ENCODE peak calls at places on chromosomes 6 and 20, in four cellular contexts. R is CD4-positive, alpha-beta T cell; W is epithelial cell of esophagus; K is breast epithelium. J is an unnamed sample.

GRCh38 chr6:81792826-81793225 is 40.3 kb upstream of the TENT5A start:
- DNase-seq in R (no peak), W (no peak), K (no peak), J (no peak)

GRCh38 chr20:35248641-35249475 is 22.4 kb downstream of the MMP24 start:
- DNase-seq in W (no peak), K (no peak), R (no peak), J (no peak)

GRCh38 chr20:59743767-59744485 is 139.6 kb downstream of the PHACTR3 start:
- DNase-seq in R (no peak), W (no peak), K (no peak), J (no peak)

GRCh38 chr6:45398075-45398817 is 20.5 kb upstream of the SUPT3H start:
- DNase-seq in W (peak), K (no peak), R (no peak), J (no peak)

GRCh38 chr6:143940011-143940597 is 68.0 kb downstream of the PLAGL1 start:
- DNase-seq in W (peak), K (no peak), R (peak), J (peak)

GRCh38 chr6:27238010-27238983 is 9.2 kb upstream of the PRSS16 start:
- DNase-seq in W (peak), R (no peak), K (no peak), J (no peak)

GRCh38 chr6:32973144-32973854 is 4.9 kb downstream of the BRD2 start:
- DNase-seq in W (peak), R (peak), K (no peak), J (peak)

GRCh38 chr20:8309638-8310037 is 177.6 kb downstream of the PLCB1 start:
- DNase-seq in W (peak), R (no peak), K (no peak), J (no peak)

GRCh38 chr20:23084282-23084844 is 1.8 kb downstream of the CD93 start:
- DNase-seq in W (no peak), K (no peak), R (no peak), J (no peak)

GRCh38 chr6:24576452-24576851 is 69.5 kb downstream of the KIAA0319 start:
- DNase-seq in K (no peak), R (no peak), W (no peak), J (no peak)

GRCh38 chr20:48180039-48180438 is 394.8 kb upstream of the SULF2 start:
- DNase-seq in K (no peak), W (peak), R (no peak), J (no peak)

GRCh38 chr6:54286141-54286540 is 22.1 kb upstream of the TINAG start:
- DNase-seq in R (no peak), W (peak), K (no peak), J (no peak)

GRCh38 chr6:135053433-135053832 is 1.2 kb downstream of the HBS1L start:
- DNase-seq in R (no peak), W (no peak), K (no peak), J (no peak)

GRCh38 chr6:139230421-139230840 is 61.4 kb downstream of the TXLNB start:
- DNase-seq in R (no peak), W (peak), K (no peak), J (no peak)

GRCh38 chr6:93416575-93417420 is 2.6 kb downstream of the EPHA7 start:
- DNase-seq in K (peak), W (no peak), R (no peak), J (no peak)

GRCh38 chr6:2680264-2680908 is 70.3 kb downstream of the MYLK4 start:
- DNase-seq in R (no peak), K (no peak), W (no peak), J (no peak)

GRCh38 chr6:134173936-134174789 is 121.7 kb upstream of the SLC2A12 start:
- DNase-seq in W (peak), K (peak), R (peak), J (peak)

GRCh38 chr6:41786451-41787218 is 859 bp upstream of the TOMM6 start:
- DNase-seq in K (peak), W (peak), R (peak), J (peak)

GRCh38 chr20:49278817-49279676 is 1.2 kb upstream of the ZNFX1 start:
- DNase-seq in W (no peak), K (no peak), R (peak), J (no peak)

GRCh38 chr6:122145246-122145645 is 254.2 kb upstream of the HSF2 start:
- DNase-seq in K (no peak), W (no peak), R (no peak), J (no peak)

GRCh38 chr6:36195471-36196048 is 984 bp upstream of the BRPF3 start:
- DNase-seq in R (no peak), W (peak), K (no peak), J (no peak)

GRCh38 chr6:79111549-79111948 is 33.5 kb upstream of the PHIP start:
- DNase-seq in K (no peak), R (no peak), W (no peak), J (no peak)

GRCh38 chr20:50664248-50664647 is 27.1 kb downstream of the RIPOR3 start:
- DNase-seq in R (no peak), K (no peak), W (no peak), J (no peak)

GRCh38 chr20:50666709-50667310 is 24.5 kb downstream of the RIPOR3 start:
- DNase-seq in K (no peak), R (no peak), W (no peak), J (no peak)

GRCh38 chr20:50659975-50660670 is 31.2 kb downstream of the RIPOR3 start:
- DNase-seq in W (no peak), R (no peak), K (no peak), J (no peak)

GRCh38 chr20:50658804-50659380 is 32.5 kb downstream of the RIPOR3 start:
- DNase-seq in W (peak), K (no peak), R (no peak), J (no peak)

DNA sequence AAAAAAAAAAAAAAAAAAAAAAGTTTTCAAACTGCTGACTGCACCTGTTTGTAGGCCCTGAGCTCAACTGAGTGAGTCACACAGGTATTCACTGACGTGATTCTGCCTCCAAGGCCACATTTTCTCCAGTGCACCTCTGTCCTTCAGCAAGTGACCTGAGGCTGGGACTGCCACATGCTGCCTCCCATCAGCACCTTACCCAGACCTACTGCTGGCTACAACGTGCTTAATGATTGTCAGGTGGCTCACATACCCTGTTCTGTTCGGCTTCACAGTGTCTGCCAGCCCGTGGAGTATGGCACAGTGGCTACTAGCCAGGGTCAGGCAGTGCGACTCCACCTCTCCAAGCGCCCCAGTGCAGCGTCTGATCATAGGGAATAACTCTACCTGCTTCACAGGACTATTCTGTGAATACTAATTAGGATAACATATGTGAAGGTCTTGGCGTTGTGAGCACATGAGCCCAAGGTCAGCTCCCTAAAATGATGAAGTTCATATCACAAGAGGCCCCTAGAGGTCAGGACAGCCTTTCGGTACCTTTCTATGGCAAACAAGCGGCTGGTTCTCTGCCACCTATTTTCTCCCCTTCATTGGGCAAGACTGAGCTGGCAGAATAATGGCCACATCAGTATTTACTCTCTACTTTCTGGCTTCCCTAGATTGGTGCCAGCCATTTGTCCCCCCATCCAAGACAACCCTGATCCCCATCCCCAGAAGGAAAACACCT is 28.1 kb downstream of the RIPOR3 start:
- DNase-seq in K (peak), W (peak), R (no peak), J (no peak)
- TF ChIP-seq CTCF in K (no peak), W (peak), R (no peak), J (no peak)

DNA sequence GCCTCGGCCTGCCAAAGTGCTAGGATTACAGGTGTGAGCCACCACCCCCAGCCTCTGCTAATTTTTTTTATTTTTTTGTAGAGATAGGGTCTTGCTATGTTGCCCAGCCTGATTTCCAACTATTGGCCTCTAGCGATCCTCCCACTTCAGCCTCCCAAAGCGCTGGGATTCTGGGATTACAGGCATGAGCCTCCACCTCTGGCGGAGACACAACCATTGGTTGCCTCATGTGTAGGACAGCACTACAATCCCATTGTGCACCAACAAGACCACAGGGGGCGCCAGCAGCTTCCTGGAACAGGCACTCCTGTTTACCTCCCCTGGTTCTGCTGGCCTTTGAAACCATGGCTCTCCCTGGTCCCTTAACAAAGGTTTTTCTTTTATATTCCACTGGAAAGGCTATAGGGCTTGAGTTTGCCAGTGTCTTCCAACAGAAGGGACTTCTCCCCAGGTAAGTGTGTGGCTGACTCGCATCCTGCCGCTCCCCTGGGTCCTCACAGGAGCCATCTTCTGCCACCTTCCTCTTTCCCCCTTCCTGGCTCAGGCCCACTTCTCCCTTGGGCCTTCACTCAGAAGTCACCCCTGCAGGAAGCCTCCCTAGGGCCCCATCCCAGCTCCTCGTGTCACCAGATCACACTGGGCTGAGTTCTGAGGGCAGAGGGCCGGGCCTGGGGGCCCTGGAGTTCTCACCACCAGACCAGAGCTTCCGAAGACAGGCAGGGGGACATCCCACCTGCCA is 39.2 kb upstream of the TLDC2 start:
- DNase-seq in K (no peak), R (peak), W (peak), J (peak)
- TF ChIP-seq CTCF in K (no peak), R (no peak), W (peak), J (peak)

GRCh38 chr6:167574431-167575097 is 249.7 kb downstream of the TTLL2 start:
- DNase-seq in K (peak), R (no peak), W (no peak), J (no peak)
- TF ChIP-seq CTCF in K (no peak), R (no peak), W (no peak), J (no peak)

GRCh38 chr6:148242180-148242579 is 100.5 kb upstream of the SASH1 start:
- DNase-seq in R (no peak), K (no peak), W (no peak), J (no peak)
- TF ChIP-seq CTCF in R (no peak), K (no peak), W (no peak), J (no peak)

GRCh38 chr6:131117866-131118265 is 17.4 kb upstream of the AKAP7 start:
- DNase-seq in R (no peak), K (no peak), W (no peak), J (no peak)

GRCh38 chr6:131124341-131125071 is 10.8 kb upstream of the AKAP7 start:
- DNase-seq in K (no peak), R (no peak), W (peak), J (no peak)

GRCh38 chr6:131125431-131125830 is 9.8 kb upstream of the AKAP7 start:
- DNase-seq in W (peak), R (no peak), K (no peak), J (no peak)

GRCh38 chr6:131122007-131122406 is 13.3 kb upstream of the AKAP7 start:
- DNase-seq in R (no peak), K (no peak), W (peak), J (no peak)

GRCh38 chr6:131122516-131122915 is 12.8 kb upstream of the AKAP7 start:
- DNase-seq in W (no peak), K (no peak), R (no peak), J (no peak)
- TF ChIP-seq CTCF in W (no peak), K (no peak), R (no peak), J (no peak)

GRCh38 chr20:36401336-36401735 is 95.2 kb downstream of the DLGAP4 start:
- DNase-seq in W (no peak), K (no peak), R (no peak), J (no peak)

GRCh38 chr20:36400901-36401300 is 94.8 kb downstream of the DLGAP4 start:
- DNase-seq in K (no peak), W (no peak), R (no peak), J (no peak)

GRCh38 chr20:36399969-36400545 is 93.9 kb downstream of the DLGAP4 start:
- DNase-seq in R (no peak), K (no peak), W (no peak), J (no peak)

GRCh38 chr20:36398515-36398914 is 92.4 kb downstream of the DLGAP4 start:
- DNase-seq in W (no peak), K (no peak), R (no peak), J (no peak)

DNA sequence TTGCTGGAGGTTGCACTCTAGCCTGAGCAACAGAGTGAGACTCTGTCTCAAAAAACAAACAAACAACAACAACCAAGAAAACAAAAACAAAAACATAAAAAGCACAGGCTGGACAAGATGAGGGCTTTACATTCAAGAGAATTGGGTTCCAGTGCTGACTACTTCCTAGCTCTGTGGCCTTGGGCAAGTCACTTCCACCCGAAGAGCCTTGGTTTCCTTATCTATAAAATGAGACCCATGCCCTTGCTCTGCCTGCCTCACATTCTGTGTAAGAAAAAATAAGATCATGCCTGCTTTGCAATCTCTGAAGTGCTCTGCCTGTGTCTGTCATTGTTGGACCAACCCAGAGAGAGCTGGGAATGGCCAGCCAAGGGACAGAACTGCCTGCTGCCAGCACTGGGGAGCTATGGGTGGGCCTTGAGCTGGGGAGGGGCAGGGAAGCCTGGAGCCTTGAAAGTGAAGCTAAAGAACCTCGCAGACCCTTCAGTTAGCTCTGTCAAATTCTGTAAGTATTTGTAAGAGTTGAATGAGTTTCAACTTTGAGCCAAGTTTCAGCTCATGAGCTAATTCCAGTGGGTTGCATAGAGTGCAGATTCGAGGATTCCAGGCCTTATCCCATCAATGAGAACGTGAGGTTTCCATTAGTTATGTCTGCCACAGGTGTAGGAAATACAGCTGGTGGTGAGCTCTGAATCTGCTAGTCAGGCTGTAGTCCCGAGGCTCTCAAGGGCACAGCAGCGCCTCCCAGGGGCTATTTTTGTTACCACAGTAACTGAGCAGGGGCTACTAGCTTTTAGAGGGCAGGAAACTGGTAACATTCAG is 93.2 kb downstream of the DLGAP4 start:
- DNase-seq in W (peak), K (no peak), R (peak), J (no peak)
- TF ChIP-seq CTCF in W (peak), K (no peak), R (no peak), J (no peak)

DNA sequence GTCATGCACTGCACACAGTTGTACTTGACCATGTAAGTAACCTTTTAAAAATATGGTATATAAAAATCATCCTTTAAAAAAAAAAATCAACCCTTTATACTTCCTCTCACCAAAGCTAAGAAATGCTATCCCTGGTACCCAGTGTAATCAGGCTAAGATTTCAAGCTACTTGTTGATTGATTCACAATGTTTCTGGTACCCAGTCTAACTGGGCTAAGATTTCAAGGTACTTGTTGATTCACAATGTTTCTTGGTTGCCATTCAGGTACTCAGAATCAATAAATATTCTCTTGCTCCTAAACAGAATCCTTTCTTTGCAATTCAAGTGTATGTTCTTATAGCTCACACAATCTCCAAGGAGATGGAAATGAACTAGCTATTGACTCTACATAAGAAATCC is 76.4 kb downstream of the SMLR1 start:
- DNase-seq in W (no peak), R (no peak), K (no peak), J (no peak)
- TF ChIP-seq CTCF in W (no peak), R (no peak), K (no peak), J (no peak)

GRCh38 chr20:61518424-61518951 is 266.4 kb downstream of the CDH4 start:
- DNase-seq in K (no peak), W (no peak), R (no peak), J (no peak)
- TF ChIP-seq CTCF in K (no peak), W (no peak), R (no peak), J (no peak)

DNA sequence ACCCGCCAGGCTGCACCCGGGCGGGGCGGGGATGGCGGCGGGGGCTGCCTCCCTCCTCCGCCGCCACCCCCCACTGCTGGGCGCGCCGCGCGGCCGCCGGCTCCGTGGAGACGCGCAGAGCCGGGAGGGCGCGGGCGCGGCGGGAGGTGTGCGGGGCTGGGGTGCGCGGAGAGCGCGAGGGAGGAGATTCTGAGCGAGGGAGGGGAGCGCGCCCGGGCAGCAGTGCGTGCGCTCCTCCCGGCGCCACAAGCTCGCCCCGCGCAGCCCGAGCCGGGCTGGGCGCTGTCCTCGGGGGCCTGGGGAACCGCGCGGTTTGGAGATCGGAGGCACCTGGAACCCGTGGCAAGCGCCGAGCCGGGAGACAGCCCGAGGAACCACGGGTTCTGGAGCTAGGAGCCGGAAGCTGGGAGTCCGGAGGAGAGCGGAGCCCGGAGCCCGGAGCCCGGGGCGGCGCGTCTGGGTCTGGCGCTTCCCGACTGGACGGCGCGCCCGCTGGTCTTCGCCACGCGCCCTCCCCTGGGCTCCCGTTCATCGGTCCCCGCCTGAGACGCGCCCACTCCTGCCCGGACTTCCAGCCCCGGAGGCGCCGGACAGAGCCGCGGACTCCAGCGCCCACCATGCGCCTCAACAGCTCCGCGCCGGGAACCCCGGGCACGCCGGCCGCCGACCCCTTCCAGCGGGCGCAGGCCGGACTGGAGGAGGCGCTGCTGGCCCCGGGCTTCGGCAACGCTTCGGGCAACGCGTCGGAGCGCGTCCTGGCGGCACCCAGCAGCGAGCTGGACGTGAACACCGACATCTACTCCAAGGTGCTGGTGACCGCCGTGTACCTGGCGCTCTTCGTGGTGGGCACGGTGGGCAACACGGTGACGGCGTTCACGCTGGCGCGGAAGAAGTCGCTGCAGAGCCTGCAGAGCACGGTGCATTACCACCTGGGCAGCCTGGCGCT is at the start of gene NTSR1:
- DNase-seq in W (peak), R (no peak), K (no peak), J (no peak)
- TF ChIP-seq CTCF in W (no peak), R (no peak), K (no peak), J (no peak)

GRCh38 chr6:12158686-12159415 is 131.3 kb upstream of the EDN1 start:
- DNase-seq in W (no peak), R (no peak), K (no peak), J (no peak)
- TF ChIP-seq CTCF in W (peak), R (peak), K (no peak), J (no peak)

J was measured in natural killer cell.